ENCODE peak calls at places on chromosome 21, in four cellular contexts. K, C, N and Z are unnamed samples.

GRCh38 chr21:25189497-25189896 is 417.8 kb downstream of the MRPL39 start:
- DNase-seq in K (no peak), C (no peak), N (no peak), Z (no peak)

GRCh38 chr21:26717146-26717739 is 128.0 kb downstream of the ADAMTS1 start:
- DNase-seq in K (no peak), C (peak; percentile 63), N (no peak), Z (peak; percentile 3)

GRCh38 chr21:30935121-30935888 is 53.9 kb upstream of the KRTAP11-1 start:
- DNase-seq in K (no peak), C (no peak), N (no peak), Z (no peak)

GRCh38 chr21:36115138-36115710 is 19.7 kb upstream of the CBR3 start:
- DNase-seq in K (no peak), C (peak; percentile 27), N (no peak), Z (no peak)

GRCh38 chr21:45575304-45575992 is 33.2 kb upstream of the SLC19A1 start:
- DNase-seq in K (no peak), C (no peak), N (no peak), Z (no peak)

GRCh38 chr21:41189147-41189538 is 21.2 kb downstream of the BACE2 start:
- DNase-seq in K (no peak), C (no peak), N (no peak), Z (no peak)

GRCh38 chr21:31576428-31576827 is 83.1 kb upstream of the SOD1 start:
- DNase-seq in K (peak; percentile 35), C (no peak), N (no peak), Z (no peak)

GRCh38 chr21:26438976-26439375 is 134.1 kb downstream of the CYYR1 start:
- DNase-seq in K (no peak), C (no peak), N (no peak), Z (no peak)

GRCh38 chr21:26850116-26850643 is 5.0 kb upstream of the ADAMTS1 start:
- DNase-seq in K (peak; percentile 7), C (peak; percentile 78), N (no peak), Z (peak; percentile 45)

GRCh38 chr21:46560568-46561447 is 44.1 kb downstream of the S100B start:
- DNase-seq in K (no peak), C (peak; percentile 79), N (no peak), Z (no peak)

GRCh38 chr21:24224411-24224810 is 1382.9 kb downstream of the MRPL39 start:
- DNase-seq in K (no peak), C (no peak), N (no peak), Z (no peak)

GRCh38 chr21:35019631-35020032 is 29.5 kb downstream of the RUNX1 start:
- DNase-seq in K (no peak), C (no peak), N (no peak), Z (no peak)

GRCh38 chr21:34669149-34669879 is 520 bp downstream of the CLIC6 start:
- DNase-seq in K (no peak), C (no peak), N (no peak), Z (no peak)

GRCh38 chr21:34814529-34814951 is 145.7 kb downstream of the CLIC6 start:
- DNase-seq in K (no peak), C (no peak), N (no peak), Z (no peak)

GRCh38 chr21:15552914-15553491 is 176.8 kb upstream of the USP25 start:
- DNase-seq in K (no peak), C (peak; percentile 44), N (no peak), Z (no peak)

GRCh38 chr21:14581902-14582457 is 35.9 kb upstream of the SAMSN1 start:
- DNase-seq in K (no peak), C (no peak), N (no peak), Z (peak; percentile 80)

GRCh38 chr21:35646606-35647005 is 413.7 kb downstream of the SETD4 start:
- DNase-seq in K (no peak), C (no peak), N (no peak), Z (no peak)

GRCh38 chr21:40623550-40623949 is 223.4 kb downstream of the DSCAM start:
- DNase-seq in K (no peak), C (no peak), N (no peak), Z (no peak)

GRCh38 chr21:24941316-24942185 is 665.7 kb downstream of the MRPL39 start:
- DNase-seq in K (peak; percentile 45), C (no peak), N (no peak), Z (no peak)

GRCh38 chr21:46033410-46034404 is 52.1 kb downstream of the COL6A1 start:
- DNase-seq in K (no peak), C (no peak), N (no peak), Z (no peak)

GRCh38 chr21:36297938-36298572 is 21.9 kb upstream of the MORC3 start:
- DNase-seq in K (no peak), C (peak; percentile 70), N (no peak), Z (peak; percentile 44)

GRCh38 chr21:45874716-45875415 is 106.7 kb upstream of the COL6A1 start:
- DNase-seq in K (peak; percentile 94), C (no peak), N (no peak), Z (no peak)

GRCh38 chr21:46151989-46152938 is 3.1 kb downstream of the FTCD start:
- DNase-seq in K (no peak), C (no peak), N (peak; percentile 24), Z (no peak)

GRCh38 chr21:36557316-36557715 is 77.4 kb upstream of the CLDN14 start:
- DNase-seq in K (peak; percentile 19), C (no peak), N (no peak), Z (no peak)

GRCh38 chr21:17988038-17988437 is 168.9 kb upstream of the C21orf91 start:
- DNase-seq in K (no peak), C (no peak), N (no peak), Z (no peak)

GRCh38 chr21:38999148-38999547 is 184.1 kb downstream of the PSMG1 start:
- DNase-seq in K (no peak), C (no peak), N (no peak), Z (no peak)

GRCh38 chr21:38996355-38996754 is 186.9 kb downstream of the PSMG1 start:
- DNase-seq in K (no peak), C (no peak), N (no peak), Z (no peak)

GRCh38 chr21:38997051-38997450 is 186.2 kb downstream of the PSMG1 start:
- DNase-seq in K (no peak), C (no peak), N (no peak), Z (no peak)

GRCh38 chr21:38995755-38996154 is 187.5 kb downstream of the PSMG1 start:
- DNase-seq in K (no peak), C (no peak), N (no peak), Z (no peak)

GRCh38 chr21:38997756-38998155 is 185.5 kb downstream of the PSMG1 start:
- DNase-seq in K (no peak), C (no peak), N (no peak), Z (no peak)
- H3K4me2 ChIP-seq in K (no peak overlapping the region), C (peak overlapping the region; percentile 19), N (no peak overlapping the region), Z (no peak overlapping the region)

GRCh38 chr21:33339135-33339534 is 14.4 kb downstream of the IFNAR1 start:
- DNase-seq in K (no peak), C (peak; percentile 65), N (no peak), Z (no peak)
- H3K4me2 ChIP-seq in K (no peak overlapping the region), C (no peak overlapping the region), N (no peak overlapping the region), Z (no peak overlapping the region)

GRCh38 chr21:44458971-44459711 is 3.8 kb downstream of the LRRC3 start:
- DNase-seq in K (no peak), C (no peak), N (no peak), Z (no peak)
- H3K4me2 ChIP-seq in K (no peak overlapping the region), C (no peak overlapping the region), N (no peak overlapping the region), Z (no peak overlapping the region)

DNA sequence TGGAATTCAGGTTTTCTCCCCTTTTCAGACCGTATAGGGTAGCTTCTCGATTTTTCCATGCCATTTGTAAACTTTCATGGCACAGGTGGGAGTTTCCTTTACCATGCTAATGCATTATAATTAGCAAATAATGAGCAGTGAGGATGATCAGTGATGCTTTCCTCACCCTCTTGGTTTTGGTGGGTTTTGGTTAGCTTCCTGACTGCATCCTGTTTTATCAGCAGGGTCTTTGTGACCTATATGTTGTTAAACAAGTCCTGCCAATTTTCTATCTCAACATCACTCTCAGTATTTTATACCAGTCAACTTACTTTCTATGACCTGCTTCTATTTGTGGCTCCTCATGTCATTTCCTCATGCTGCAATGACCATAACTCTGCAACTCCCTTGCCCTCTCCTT is 1345.1 kb downstream of the NCAM2 start:
- DNase-seq in K (no peak), C (no peak), N (no peak), Z (no peak)
- H3K4me2 ChIP-seq in K (no peak overlapping the region), C (no peak overlapping the region), N (no peak overlapping the region), Z (no peak overlapping the region)

GRCh38 chr21:29812947-29813346 is 126.8 kb downstream of the GRIK1 start:
- DNase-seq in K (no peak), C (no peak), N (no peak), Z (no peak)
- H3K4me2 ChIP-seq in K (no peak overlapping the region), C (no peak overlapping the region), N (no peak overlapping the region), Z (no peak overlapping the region)

DNA sequence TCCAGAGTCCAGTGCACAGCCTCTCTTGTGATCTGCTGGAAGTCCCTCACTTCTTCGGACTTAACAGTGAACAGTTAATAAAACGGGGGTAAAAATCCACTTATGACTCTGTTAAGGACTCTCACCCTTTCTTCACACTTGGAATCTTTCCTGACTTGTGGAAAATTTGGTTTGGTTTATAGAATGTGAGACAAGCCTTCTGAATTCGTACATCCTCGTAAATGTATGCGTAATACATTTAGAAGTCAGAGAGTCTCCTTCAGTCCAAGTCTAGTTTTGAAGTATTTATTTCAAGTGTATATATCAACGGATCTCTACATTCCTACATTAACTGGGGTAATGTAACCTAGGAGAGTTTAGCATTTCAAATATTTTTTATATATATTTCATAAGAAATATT is 270.4 kb downstream of the KCNJ6 start:
- DNase-seq in K (no peak), C (no peak), N (no peak), Z (no peak)
- H3K4me2 ChIP-seq in K (no peak overlapping the region), C (no peak overlapping the region), N (no peak overlapping the region), Z (no peak overlapping the region)

DNA sequence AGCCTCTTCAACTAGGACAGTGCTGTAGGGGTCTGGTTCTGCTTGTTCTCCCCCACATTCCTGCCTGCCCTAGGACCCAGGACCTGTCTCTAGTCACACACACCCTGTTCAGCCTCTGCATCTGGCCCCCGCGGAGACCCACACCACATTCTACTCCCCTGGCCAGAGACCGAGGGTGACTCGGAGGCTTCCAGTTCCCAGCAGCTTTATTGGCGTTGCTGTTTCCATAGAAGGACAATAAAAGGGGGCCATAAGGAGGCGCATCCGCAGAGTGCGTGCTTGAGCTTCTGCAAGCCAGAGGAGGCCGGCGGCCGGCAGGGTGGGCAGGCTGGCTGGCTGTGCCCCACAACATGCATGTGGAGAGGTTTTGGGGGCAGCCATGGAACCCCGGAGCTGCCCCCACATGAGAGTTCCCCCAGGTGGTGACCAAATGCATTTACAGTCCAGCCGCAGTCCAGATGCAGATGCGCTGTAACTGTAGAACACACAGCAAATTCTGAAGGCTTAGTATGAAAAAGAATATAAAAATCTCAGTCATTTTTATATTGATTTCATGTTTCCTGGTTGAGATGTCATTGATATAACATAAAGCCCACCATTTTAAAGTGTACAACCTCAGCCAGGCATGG is 52.4 kb downstream of the PDE9A start:
- DNase-seq in K (no peak), C (no peak), N (no peak), Z (no peak)
- H3K4me2 ChIP-seq in K (no peak overlapping the region), C (no peak overlapping the region), N (no peak overlapping the region), Z (no peak overlapping the region)